ENCODE peak calls at places on chromosomes 11 and 22, in seven cellular contexts. One of them, this sample, is unnamed.

GRCh38 chr11:73461335-73461840 is 85.2 kb downstream of the RELT start:
- DNase-seq in tibial nerve: no peak
- DNase-seq in HS-5: no peak
- DNase-seq in progenitor cell of endocrine pancreas: no peak
- DNase-seq in mesenteric fat pad: no peak
- DNase-seq in posterior vena cava: no peak
- DNase-seq in Kasumi-1: no peak
- DNase-seq in this sample: no peak

GRCh38 chr22:19789828-19790227 is 29.2 kb downstream of the TBX1 start:
- DNase-seq in tibial nerve: no peak
- DNase-seq in HS-5: no peak
- DNase-seq in progenitor cell of endocrine pancreas: no peak
- DNase-seq in mesenteric fat pad: no peak
- DNase-seq in posterior vena cava: no peak
- DNase-seq in Kasumi-1: no peak
- DNase-seq in this sample: no peak

GRCh38 chr11:73225001-73225686 is 7.1 kb downstream of the P2RY2 start:
- DNase-seq in tibial nerve: no peak
- DNase-seq in HS-5: no peak
- DNase-seq in progenitor cell of endocrine pancreas: no peak
- DNase-seq in mesenteric fat pad: peak; percentile 69
- DNase-seq in posterior vena cava: peak; percentile 24
- DNase-seq in Kasumi-1: no peak
- DNase-seq in this sample: peak; percentile 4

GRCh38 chr11:115872418-115872817 is 368.2 kb upstream of the CADM1 start:
- DNase-seq in tibial nerve: no peak
- DNase-seq in HS-5: no peak
- DNase-seq in progenitor cell of endocrine pancreas: no peak
- DNase-seq in mesenteric fat pad: no peak
- DNase-seq in posterior vena cava: no peak
- DNase-seq in Kasumi-1: peak; percentile 7
- DNase-seq in this sample: no peak

GRCh38 chr11:14971865-14972580 is at the start of gene CALCA:
- DNase-seq in tibial nerve: no peak
- DNase-seq in HS-5: no peak
- DNase-seq in progenitor cell of endocrine pancreas: no peak
- DNase-seq in mesenteric fat pad: no peak
- DNase-seq in posterior vena cava: peak; percentile 75
- DNase-seq in Kasumi-1: no peak
- DNase-seq in this sample: no peak

GRCh38 chr11:69312418-69313399 is 18.8 kb downstream of the MYEOV start:
- DNase-seq in tibial nerve: no peak
- DNase-seq in HS-5: no peak
- DNase-seq in progenitor cell of endocrine pancreas: no peak
- DNase-seq in mesenteric fat pad: peak; percentile 87
- DNase-seq in posterior vena cava: peak; percentile 81
- DNase-seq in Kasumi-1: peak; percentile 39
- DNase-seq in this sample: no peak

GRCh38 chr11:121895919-121896318 is 220.1 kb downstream of the BLID start:
- DNase-seq in tibial nerve: no peak
- DNase-seq in HS-5: peak; percentile 69
- DNase-seq in progenitor cell of endocrine pancreas: no peak
- DNase-seq in mesenteric fat pad: no peak
- DNase-seq in posterior vena cava: no peak
- DNase-seq in Kasumi-1: no peak
- DNase-seq in this sample: no peak

GRCh38 chr11:12802418-12803085 is 128.3 kb downstream of the TEAD1 start:
- DNase-seq in tibial nerve: no peak
- DNase-seq in HS-5: no peak
- DNase-seq in progenitor cell of endocrine pancreas: no peak
- DNase-seq in mesenteric fat pad: no peak
- DNase-seq in posterior vena cava: peak; percentile 75
- DNase-seq in Kasumi-1: no peak
- DNase-seq in this sample: peak; percentile 82

GRCh38 chr11:132858203-132858602 is 674.1 kb downstream of the OPCML start:
- DNase-seq in tibial nerve: no peak
- DNase-seq in HS-5: no peak
- DNase-seq in progenitor cell of endocrine pancreas: no peak
- DNase-seq in mesenteric fat pad: no peak
- DNase-seq in posterior vena cava: no peak
- DNase-seq in Kasumi-1: no peak
- DNase-seq in this sample: no peak

GRCh38 chr22:36907464-36907863 is 6.0 kb upstream of the CSF2RB start:
- DNase-seq in tibial nerve: no peak
- DNase-seq in HS-5: no peak
- DNase-seq in progenitor cell of endocrine pancreas: no peak
- DNase-seq in mesenteric fat pad: no peak
- DNase-seq in posterior vena cava: no peak
- DNase-seq in Kasumi-1: no peak
- DNase-seq in this sample: no peak

GRCh38 chr22:39351689-39352214 is 2.0 kb downstream of the SYNGR1 start:
- DNase-seq in tibial nerve: no peak
- DNase-seq in HS-5: no peak
- DNase-seq in progenitor cell of endocrine pancreas: no peak
- DNase-seq in mesenteric fat pad: no peak
- DNase-seq in posterior vena cava: no peak
- DNase-seq in Kasumi-1: peak; percentile 92
- DNase-seq in this sample: no peak

GRCh38 chr11:96113100-96113710 is 189.3 kb upstream of the MTMR2 start:
- DNase-seq in tibial nerve: no peak
- DNase-seq in HS-5: no peak
- DNase-seq in progenitor cell of endocrine pancreas: no peak
- DNase-seq in mesenteric fat pad: no peak
- DNase-seq in posterior vena cava: no peak
- DNase-seq in Kasumi-1: no peak
- DNase-seq in this sample: no peak

GRCh38 chr22:44107341-44107740 is 73.4 kb upstream of the PARVG start:
- DNase-seq in tibial nerve: no peak
- DNase-seq in HS-5: no peak
- DNase-seq in progenitor cell of endocrine pancreas: no peak
- DNase-seq in mesenteric fat pad: no peak
- DNase-seq in posterior vena cava: peak; percentile 43
- DNase-seq in Kasumi-1: no peak
- DNase-seq in this sample: no peak

GRCh38 chr11:3190600-3190999 is 25.5 kb upstream of the OSBPL5 start:
- DNase-seq in tibial nerve: no peak
- DNase-seq in HS-5: no peak
- DNase-seq in progenitor cell of endocrine pancreas: no peak
- DNase-seq in mesenteric fat pad: peak; percentile 53
- DNase-seq in posterior vena cava: no peak
- DNase-seq in Kasumi-1: no peak
- DNase-seq in this sample: no peak

GRCh38 chr22:44337658-44338004 is 24.9 kb upstream of the SHISAL1 start:
- DNase-seq in tibial nerve: no peak
- DNase-seq in HS-5: peak; percentile 34
- DNase-seq in progenitor cell of endocrine pancreas: no peak
- DNase-seq in mesenteric fat pad: no peak
- DNase-seq in posterior vena cava: no peak
- DNase-seq in Kasumi-1: no peak
- DNase-seq in this sample: peak; percentile 90

GRCh38 chr11:12777208-12777874 is 103.1 kb downstream of the TEAD1 start:
- DNase-seq in tibial nerve: no peak
- DNase-seq in HS-5: peak; percentile 23
- DNase-seq in progenitor cell of endocrine pancreas: no peak
- DNase-seq in mesenteric fat pad: no peak
- DNase-seq in posterior vena cava: no peak
- DNase-seq in Kasumi-1: no peak
- DNase-seq in this sample: no peak

GRCh38 chr11:66720223-66720898 is 8.7 kb downstream of the SPTBN2 start:
- DNase-seq in tibial nerve: no peak
- DNase-seq in HS-5: no peak
- DNase-seq in progenitor cell of endocrine pancreas: peak; percentile 28
- DNase-seq in mesenteric fat pad: no peak
- DNase-seq in posterior vena cava: no peak
- DNase-seq in Kasumi-1: peak; percentile 4
- DNase-seq in this sample: no peak

GRCh38 chr11:28910926-28911325 is 802.7 kb downstream of the METTL15 start:
- DNase-seq in tibial nerve: no peak
- DNase-seq in HS-5: no peak
- DNase-seq in progenitor cell of endocrine pancreas: no peak
- DNase-seq in mesenteric fat pad: no peak
- DNase-seq in posterior vena cava: no peak
- DNase-seq in Kasumi-1: no peak
- DNase-seq in this sample: no peak

GRCh38 chr11:106724293-106724892 is 293.9 kb downstream of the GUCY1A2 start:
- DNase-seq in tibial nerve: no peak
- DNase-seq in HS-5: peak; percentile 24
- DNase-seq in progenitor cell of endocrine pancreas: no peak
- DNase-seq in mesenteric fat pad: no peak
- DNase-seq in posterior vena cava: no peak
- DNase-seq in Kasumi-1: no peak
- DNase-seq in this sample: no peak

GRCh38 chr22:40257979-40258378 is 80.3 kb downstream of the TNRC6B start:
- DNase-seq in tibial nerve: no peak
- DNase-seq in HS-5: no peak
- DNase-seq in progenitor cell of endocrine pancreas: no peak
- DNase-seq in mesenteric fat pad: no peak
- DNase-seq in posterior vena cava: no peak
- DNase-seq in Kasumi-1: no peak
- DNase-seq in this sample: no peak

GRCh38 chr22:38177044-38177443 is 4.6 kb downstream of the PLA2G6 start:
- DNase-seq in tibial nerve: no peak
- DNase-seq in HS-5: no peak
- DNase-seq in progenitor cell of endocrine pancreas: no peak
- DNase-seq in mesenteric fat pad: no peak
- DNase-seq in posterior vena cava: no peak
- DNase-seq in Kasumi-1: no peak
- DNase-seq in this sample: no peak

GRCh38 chr11:69308531-69308930 is 14.6 kb downstream of the MYEOV start:
- DNase-seq in tibial nerve: no peak
- DNase-seq in HS-5: no peak
- DNase-seq in progenitor cell of endocrine pancreas: no peak
- DNase-seq in mesenteric fat pad: peak; percentile 87
- DNase-seq in posterior vena cava: peak; percentile 59
- DNase-seq in Kasumi-1: no peak
- DNase-seq in this sample: no peak

GRCh38 chr11:68117896-68118470 is 3.2 kb downstream of the CHKA start:
- DNase-seq in tibial nerve: no peak
- DNase-seq in HS-5: no peak
- DNase-seq in progenitor cell of endocrine pancreas: no peak
- DNase-seq in mesenteric fat pad: no peak
- DNase-seq in posterior vena cava: peak; percentile 29
- DNase-seq in Kasumi-1: no peak
- DNase-seq in this sample: no peak

This sample was measured in uterus.